ENCODE peak calls at places on chromosome 13, in nine cellular contexts. U is CD8-positive, alpha-beta T cell; W is endothelial cell; Z is skeletal muscle cell; M is activated T-cell treated with anti-CD3 and anti-CD28 coated beads, Interleukin-2, amount 50 U/mL, for 72 hours; F is ELF-1; D is lower lobe of right lung; R is HEK293T; T is posterior cingulate gyrus. P is an unnamed sample.
A peak's percentile ranks its signal among the peaks of the same experiment; 100 is the strongest.

GRCh38 chr13:113897161-113897560 is 33.3 kb upstream of the GAS6 start:
- DNase-seq in D (no peak), Z (peak; percentile 91), T (no peak), R (no peak), W (no peak), F (no peak), U (no peak), M (no peak), P (no peak)

GRCh38 chr13:54185785-54186184 is 1157.2 kb downstream of the OLFM4 start:
- DNase-seq in Z (no peak), T (no peak), F (peak; percentile 67), M (no peak), U (no peak), D (no peak), R (peak; percentile 20), W (peak; percentile 31), P (no peak)

GRCh38 chr13:111210488-111210887 is 95.4 kb downstream of the ARHGEF7 start:
- DNase-seq in F (peak; percentile 30), M (no peak), R (no peak), U (no peak), Z (peak; percentile 83), T (peak; percentile 75), D (peak; percentile 75), W (no peak), P (no peak)

GRCh38 chr13:85333511-85333910 is 465.7 kb downstream of the SLITRK6 start:
- DNase-seq in Z (no peak), D (no peak), T (no peak), R (no peak), F (no peak), W (no peak), M (no peak), U (no peak), P (no peak)

GRCh38 chr13:51874651-51875050 is 12.9 kb downstream of the CCDC70 start:
- DNase-seq in W (no peak), M (no peak), T (no peak), F (no peak), D (no peak), R (no peak), Z (no peak), U (no peak), P (no peak)

GRCh38 chr13:65677906-65678305 is 1552.2 kb downstream of the PCDH9 start:
- DNase-seq in F (peak; percentile 27), U (no peak), Z (peak; percentile 15), R (peak; percentile 28), M (no peak), D (no peak), T (no peak), W (no peak), P (no peak)

GRCh38 chr13:105638446-105638845 is 897.0 kb downstream of the EFNB2 start:
- DNase-seq in T (no peak), W (no peak), F (no peak), R (no peak), M (no peak), Z (no peak), D (no peak), U (no peak), P (no peak)

GRCh38 chr13:99655351-99656091 is 154.2 kb downstream of the TM9SF2 start:
- DNase-seq in T (no peak), U (no peak), D (no peak), W (no peak), M (peak; percentile 58), F (no peak), Z (no peak), R (no peak), P (no peak)

GRCh38 chr13:113846639-113847318 is 17.1 kb downstream of the GAS6 start:
- DNase-seq in R (no peak), M (peak; percentile 11), T (no peak), Z (no peak), W (no peak), U (peak; percentile 75), D (no peak), F (no peak), P (no peak)

GRCh38 chr13:111573362-111573761 is 252.9 kb downstream of the TEX29 start:
- DNase-seq in D (no peak), F (no peak), W (no peak), U (no peak), M (no peak), R (no peak), Z (no peak), T (no peak), P (no peak)

GRCh38 chr13:109157275-109157674 is 527.9 kb downstream of the MYO16 start:
- DNase-seq in T (no peak), W (no peak), D (no peak), Z (no peak), R (no peak), M (no peak), U (no peak), F (peak; percentile 77), P (no peak)

GRCh38 chr13:111049791-111050538 is 65.1 kb upstream of the ARHGEF7 start:
- DNase-seq in R (no peak), Z (no peak), T (peak; percentile 37), W (no peak), U (no peak), F (no peak), D (no peak), M (no peak), P (peak; percentile 35)

GRCh38 chr13:43848250-43848649 is 31.3 kb downstream of the CCDC122 start:
- DNase-seq in U (no peak), R (no peak), Z (peak; percentile 77), W (no peak), T (no peak), F (no peak), D (no peak), M (no peak), P (no peak)

GRCh38 chr13:47901451-47901850 is 99.6 kb downstream of the SUCLA2 start:
- DNase-seq in U (no peak), T (no peak), D (no peak), R (no peak), M (no peak), W (no peak), F (no peak), Z (peak; percentile 28), P (no peak)

GRCh38 chr13:41891119-41891518 is 69.8 kb downstream of the VWA8 start:
- DNase-seq in F (no peak), T (no peak), W (no peak), M (no peak), Z (no peak), U (no peak), D (no peak), R (no peak), P (no peak)

GRCh38 chr13:108957369-108958012 is 328.1 kb downstream of the MYO16 start:
- DNase-seq in D (no peak), U (no peak), T (no peak), M (no peak), W (no peak), F (no peak), R (no peak), Z (peak; percentile 69), P (no peak)

GRCh38 chr13:98842074-98842473 is 89.6 kb upstream of the SLC15A1 start:
- DNase-seq in U (no peak), W (no peak), T (no peak), Z (no peak), D (no peak), F (no peak), R (no peak), M (no peak), P (no peak)

GRCh38 chr13:100203696-100204367 is 114.9 kb downstream of the PCCA start:
- DNase-seq in Z (no peak), M (no peak), R (no peak), W (no peak), U (no peak), T (no peak), F (no peak), D (no peak), P (peak; percentile 9)

GRCh38 chr13:108902557-108903155 is 273.2 kb downstream of the MYO16 start:
- DNase-seq in M (no peak), Z (no peak), R (no peak), F (no peak), U (no peak), D (no peak), T (no peak), W (no peak), P (no peak)

GRCh38 chr13:90618133-90618532 is 729.4 kb upstream of the MIR17HG start:
- DNase-seq in W (no peak), F (peak; percentile 4), D (no peak), Z (no peak), M (no peak), T (no peak), R (no peak), U (no peak), P (no peak)

GRCh38 chr13:98880673-98881072 is 97.2 kb downstream of the DOCK9 start:
- DNase-seq in M (no peak), D (no peak), Z (no peak), T (no peak), R (no peak), U (no peak), F (no peak), W (no peak), P (no peak)

GRCh38 chr13:64480206-64480605 is 2749.9 kb downstream of the PCDH9 start:
- DNase-seq in M (no peak), U (no peak), F (no peak), Z (no peak), W (no peak), D (no peak), R (no peak), T (no peak), P (no peak)

GRCh38 chr13:40452741-40453665 is 213.4 kb downstream of the FOXO1 start:
- DNase-seq in D (no peak), T (no peak), M (no peak), U (no peak), R (no peak), Z (no peak), W (no peak), F (no peak), P (no peak)

GRCh38 chr13:63024458-63024857 is 1608.8 kb upstream of the PCDH20 start:
- DNase-seq in W (no peak), R (peak; percentile 50), M (no peak), D (no peak), Z (peak; percentile 22), F (no peak), U (no peak), T (no peak), P (no peak)

GRCh38 chr13:41546372-41547252 is 89.3 kb downstream of the RGCC start:
- DNase-seq in F (no peak), U (no peak), D (no peak), R (no peak), W (no peak), M (no peak), T (no peak), Z (peak; percentile 76), P (no peak)

P was measured in GM12865.